ENCODE peak calls at places on chromosomes 13 and 19, in five cellular contexts. One of them, this sample, is unnamed.

GRCh38 chr19:45142016-45142727 is 18.6 kb downstream of the NKPD1 start:
- DNase-seq in CD4-positive, alpha-beta memory T cell: no peak
- DNase-seq in aorta: no peak
- DNase-seq in right cardiac atrium: no peak
- DNase-seq in PC-9: no peak
- DNase-seq in this sample: no peak

GRCh38 chr19:13160557-13160956 is 10.3 kb downstream of the IER2 start:
- DNase-seq in PC-9: peak
- DNase-seq in aorta: no peak
- DNase-seq in right cardiac atrium: no peak
- DNase-seq in CD4-positive, alpha-beta memory T cell: no peak
- DNase-seq in this sample: no peak

GRCh38 chr19:54791476-54791875 is 11.9 kb upstream of the KIR2DL4 start:
- DNase-seq in aorta: no peak
- DNase-seq in PC-9: no peak
- DNase-seq in CD4-positive, alpha-beta memory T cell: no peak
- DNase-seq in right cardiac atrium: no peak
- DNase-seq in this sample: no peak

GRCh38 chr13:98014766-98015165 is 61.3 kb downstream of the IPO5 start:
- DNase-seq in aorta: no peak
- DNase-seq in PC-9: no peak
- DNase-seq in CD4-positive, alpha-beta memory T cell: no peak
- DNase-seq in right cardiac atrium: no peak
- DNase-seq in this sample: no peak

GRCh38 chr13:51786425-51787010 is 17.4 kb downstream of the DHRS12 start:
- DNase-seq in right cardiac atrium: no peak
- DNase-seq in CD4-positive, alpha-beta memory T cell: no peak
- DNase-seq in aorta: no peak
- DNase-seq in PC-9: no peak
- DNase-seq in this sample: no peak

GRCh38 chr19:12866416-12867119 is 14.7 kb downstream of the DNASE2 start:
- DNase-seq in CD4-positive, alpha-beta memory T cell: no peak
- DNase-seq in aorta: no peak
- DNase-seq in right cardiac atrium: no peak
- DNase-seq in PC-9: no peak
- DNase-seq in this sample: no peak

GRCh38 chr19:50287331-50287730 is 41.8 kb downstream of the KCNC3 start:
- DNase-seq in CD4-positive, alpha-beta memory T cell: no peak
- DNase-seq in aorta: no peak
- DNase-seq in right cardiac atrium: no peak
- DNase-seq in PC-9: no peak
- DNase-seq in this sample: no peak

GRCh38 chr19:44303305-44303704 is 1.5 kb downstream of the ZNF235 start:
- DNase-seq in PC-9: no peak
- DNase-seq in CD4-positive, alpha-beta memory T cell: no peak
- DNase-seq in right cardiac atrium: no peak
- DNase-seq in aorta: no peak
- DNase-seq in this sample: no peak

GRCh38 chr19:8324186-8325050 is 3.1 kb downstream of the RPS28 start:
- DNase-seq in PC-9: no peak
- DNase-seq in right cardiac atrium: no peak
- DNase-seq in aorta: no peak
- DNase-seq in CD4-positive, alpha-beta memory T cell: no peak
- DNase-seq in this sample: no peak

GRCh38 chr13:94464771-94465170 is 14.7 kb downstream of the DCT start:
- DNase-seq in PC-9: no peak
- DNase-seq in CD4-positive, alpha-beta memory T cell: no peak
- DNase-seq in aorta: no peak
- DNase-seq in right cardiac atrium: no peak
- DNase-seq in this sample: no peak

GRCh38 chr13:110415669-110416068 is 108.6 kb downstream of the COL4A2 start:
- DNase-seq in right cardiac atrium: no peak
- DNase-seq in PC-9: peak
- DNase-seq in CD4-positive, alpha-beta memory T cell: no peak
- DNase-seq in aorta: no peak
- DNase-seq in this sample: no peak

GRCh38 chr13:98619556-98619955 is 42.6 kb upstream of the STK24 start:
- DNase-seq in PC-9: no peak
- DNase-seq in CD4-positive, alpha-beta memory T cell: no peak
- DNase-seq in right cardiac atrium: no peak
- DNase-seq in aorta: no peak
- DNase-seq in this sample: no peak